ENCODE peak calls at places on chromosomes 2 and 18, in nine cellular contexts. One of them, this sample, is unnamed. For H3K9me3, the result is how much of the 10 kb centered on the place peaks cover.

GRCh38 chr2:124692707-124693106 is 667.6 kb downstream of the CNTNAP5 start:
- ATAC-seq in pancreas: no peak
- ATAC-seq in HCT116: no peak
- ATAC-seq in heart right ventricle: no peak
- ATAC-seq in IMR-90: no peak
- ATAC-seq in thoracic aorta: no peak
- ATAC-seq in K562: no peak
- ATAC-seq in RWPE2: no peak
- ATAC-seq in psoas muscle: no peak
- ATAC-seq in this sample: no peak

GRCh38 chr2:80328033-80328635 is 23.6 kb upstream of the LRRTM1 start:
- ATAC-seq in pancreas: no peak
- ATAC-seq in HCT116: no peak
- ATAC-seq in heart right ventricle: no peak
- ATAC-seq in IMR-90: no peak
- ATAC-seq in thoracic aorta: no peak
- ATAC-seq in K562: peak
- ATAC-seq in RWPE2: peak
- ATAC-seq in psoas muscle: no peak
- ATAC-seq in this sample: no peak

GRCh38 chr2:213034578-213034977 is 116.8 kb downstream of the IKZF2 start:
- ATAC-seq in pancreas: no peak
- ATAC-seq in HCT116: no peak
- ATAC-seq in heart right ventricle: no peak
- ATAC-seq in IMR-90: no peak
- ATAC-seq in thoracic aorta: no peak
- ATAC-seq in K562: no peak
- ATAC-seq in RWPE2: no peak
- ATAC-seq in psoas muscle: no peak
- ATAC-seq in this sample: no peak

GRCh38 chr2:206408323-206409320 is 34.7 kb upstream of the ADAM23 start:
- ATAC-seq in pancreas: no peak
- ATAC-seq in HCT116: no peak
- ATAC-seq in heart right ventricle: no peak
- ATAC-seq in IMR-90: no peak
- ATAC-seq in thoracic aorta: no peak
- ATAC-seq in K562: no peak
- ATAC-seq in RWPE2: no peak
- ATAC-seq in psoas muscle: no peak
- ATAC-seq in this sample: no peak

GRCh38 chr18:45169610-45170009 is 445.7 kb upstream of the SLC14A2 start:
- ATAC-seq in pancreas: peak
- ATAC-seq in HCT116: no peak
- ATAC-seq in heart right ventricle: no peak
- ATAC-seq in IMR-90: peak
- ATAC-seq in thoracic aorta: peak
- ATAC-seq in K562: no peak
- ATAC-seq in RWPE2: peak
- ATAC-seq in psoas muscle: peak
- ATAC-seq in this sample: peak

GRCh38 chr2:239298126-239298804 is 102.6 kb downstream of the HDAC4 start:
- ATAC-seq in pancreas: no peak
- ATAC-seq in HCT116: peak
- ATAC-seq in heart right ventricle: no peak
- ATAC-seq in IMR-90: no peak
- ATAC-seq in thoracic aorta: no peak
- ATAC-seq in K562: no peak
- ATAC-seq in RWPE2: peak
- ATAC-seq in psoas muscle: peak
- ATAC-seq in this sample: peak

GRCh38 chr18:43661570-43661969 is 384.3 kb upstream of the SYT4 start:
- ATAC-seq in pancreas: peak
- ATAC-seq in HCT116: no peak
- ATAC-seq in heart right ventricle: no peak
- ATAC-seq in IMR-90: peak
- ATAC-seq in thoracic aorta: no peak
- ATAC-seq in K562: no peak
- ATAC-seq in RWPE2: peak
- ATAC-seq in psoas muscle: peak
- ATAC-seq in this sample: no peak

GRCh38 chr18:64009305-64009704 is 39.4 kb downstream of the SERPINB8 start:
- ATAC-seq in pancreas: no peak
- ATAC-seq in HCT116: no peak
- ATAC-seq in heart right ventricle: no peak
- ATAC-seq in IMR-90: no peak
- ATAC-seq in thoracic aorta: no peak
- ATAC-seq in K562: no peak
- ATAC-seq in RWPE2: no peak
- ATAC-seq in psoas muscle: no peak
- ATAC-seq in this sample: no peak

GRCh38 chr2:98869868-98870267 is 66.2 kb downstream of the CRACDL start:
- ATAC-seq in pancreas: peak
- ATAC-seq in HCT116: no peak
- ATAC-seq in heart right ventricle: no peak
- ATAC-seq in IMR-90: no peak
- ATAC-seq in thoracic aorta: no peak
- ATAC-seq in K562: no peak
- ATAC-seq in RWPE2: no peak
- ATAC-seq in psoas muscle: peak
- ATAC-seq in this sample: no peak

GRCh38 chr2:240857039-240858008 is 11.3 kb upstream of the AGXT start:
- ATAC-seq in pancreas: peak
- ATAC-seq in HCT116: peak
- ATAC-seq in heart right ventricle: no peak
- ATAC-seq in IMR-90: no peak
- ATAC-seq in thoracic aorta: no peak
- ATAC-seq in K562: no peak
- ATAC-seq in RWPE2: no peak
- ATAC-seq in psoas muscle: peak
- ATAC-seq in this sample: no peak

GRCh38 chr2:45714679-45715078 is 63.2 kb downstream of the PRKCE start:
- ATAC-seq in pancreas: no peak
- ATAC-seq in HCT116: no peak
- ATAC-seq in heart right ventricle: no peak
- ATAC-seq in IMR-90: no peak
- ATAC-seq in thoracic aorta: no peak
- ATAC-seq in K562: no peak
- ATAC-seq in RWPE2: no peak
- ATAC-seq in psoas muscle: no peak
- ATAC-seq in this sample: no peak

GRCh38 chr2:1168856-1169255 is 218.2 kb downstream of the SNTG2 start:
- ATAC-seq in pancreas: no peak
- ATAC-seq in HCT116: no peak
- ATAC-seq in heart right ventricle: no peak
- ATAC-seq in IMR-90: no peak
- ATAC-seq in thoracic aorta: no peak
- ATAC-seq in K562: no peak
- ATAC-seq in RWPE2: no peak
- ATAC-seq in psoas muscle: no peak
- ATAC-seq in this sample: no peak

GRCh38 chr2:1159013-1159412 is 208.4 kb downstream of the SNTG2 start:
- ATAC-seq in pancreas: no peak
- ATAC-seq in HCT116: no peak
- ATAC-seq in heart right ventricle: no peak
- ATAC-seq in IMR-90: no peak
- ATAC-seq in thoracic aorta: no peak
- ATAC-seq in K562: no peak
- ATAC-seq in RWPE2: no peak
- ATAC-seq in psoas muscle: no peak
- ATAC-seq in this sample: no peak

GRCh38 chr2:1157107-1157506 is 206.5 kb downstream of the SNTG2 start:
- ATAC-seq in pancreas: no peak
- ATAC-seq in HCT116: no peak
- ATAC-seq in heart right ventricle: no peak
- ATAC-seq in IMR-90: no peak
- ATAC-seq in thoracic aorta: no peak
- ATAC-seq in K562: no peak
- ATAC-seq in RWPE2: no peak
- ATAC-seq in psoas muscle: no peak
- ATAC-seq in this sample: no peak

GRCh38 chr2:1162246-1162645 is 211.6 kb downstream of the SNTG2 start:
- ATAC-seq in pancreas: no peak
- ATAC-seq in HCT116: no peak
- ATAC-seq in heart right ventricle: no peak
- ATAC-seq in IMR-90: no peak
- ATAC-seq in thoracic aorta: no peak
- ATAC-seq in K562: no peak
- ATAC-seq in RWPE2: no peak
- ATAC-seq in psoas muscle: no peak
- ATAC-seq in this sample: no peak

DNA sequence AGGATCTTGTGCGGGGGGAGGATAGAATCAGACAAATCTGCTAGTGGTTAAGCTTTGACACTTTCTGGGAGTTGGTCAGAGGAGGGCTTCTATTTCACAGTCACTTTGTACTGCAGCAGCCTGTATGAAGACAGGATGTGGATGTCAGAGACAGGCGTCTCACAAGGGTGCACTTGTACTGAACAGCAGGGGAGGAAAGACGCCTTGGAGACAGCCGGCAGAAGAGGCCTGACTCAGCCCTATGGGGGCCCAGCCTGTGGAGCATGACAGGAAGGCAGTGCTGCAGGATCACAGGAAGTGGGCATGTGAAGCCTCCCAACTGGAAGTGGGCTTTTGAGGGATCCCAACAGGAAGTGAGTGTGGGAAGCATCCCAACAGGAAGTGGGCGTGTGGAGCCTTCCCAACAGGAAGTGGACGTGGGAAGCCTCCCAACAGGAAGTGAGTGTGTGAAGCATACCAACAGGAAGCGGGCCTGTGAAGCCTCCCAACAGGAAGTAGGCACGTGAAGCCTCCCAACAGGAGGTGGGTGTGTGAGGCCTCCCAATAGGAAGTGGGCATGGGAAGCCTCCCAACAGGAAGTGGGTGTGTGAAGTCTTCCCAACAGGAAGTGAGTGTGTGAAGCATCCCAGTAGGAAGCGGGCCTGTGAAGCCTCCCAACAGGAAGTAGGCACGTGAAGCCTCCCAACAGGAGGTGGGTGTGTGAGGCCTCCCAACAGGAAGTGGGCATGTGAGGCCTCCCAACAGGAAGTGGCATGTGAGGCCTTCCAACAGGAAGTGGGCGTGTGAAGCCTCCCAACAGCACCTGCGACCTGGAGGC is 212.3 kb downstream of the SNTG2 start:
- ATAC-seq in pancreas: no peak
- ATAC-seq in HCT116: peak
- ATAC-seq in heart right ventricle: peak
- ATAC-seq in IMR-90: no peak
- ATAC-seq in thoracic aorta: no peak
- ATAC-seq in K562: no peak
- ATAC-seq in RWPE2: no peak
- ATAC-seq in psoas muscle: no peak
- ATAC-seq in this sample: no peak
- H3K9me3 ChIP-seq in pancreas: under half
- H3K9me3 ChIP-seq in HCT116: under half
- H3K9me3 ChIP-seq in heart right ventricle: under half
- H3K9me3 ChIP-seq in IMR-90: under half
- H3K9me3 ChIP-seq in thoracic aorta: under half
- H3K9me3 ChIP-seq in K562: under half
- H3K9me3 ChIP-seq in RWPE2: under half
- H3K9me3 ChIP-seq in psoas muscle: under half
- H3K9me3 ChIP-seq in this sample: under half

DNA sequence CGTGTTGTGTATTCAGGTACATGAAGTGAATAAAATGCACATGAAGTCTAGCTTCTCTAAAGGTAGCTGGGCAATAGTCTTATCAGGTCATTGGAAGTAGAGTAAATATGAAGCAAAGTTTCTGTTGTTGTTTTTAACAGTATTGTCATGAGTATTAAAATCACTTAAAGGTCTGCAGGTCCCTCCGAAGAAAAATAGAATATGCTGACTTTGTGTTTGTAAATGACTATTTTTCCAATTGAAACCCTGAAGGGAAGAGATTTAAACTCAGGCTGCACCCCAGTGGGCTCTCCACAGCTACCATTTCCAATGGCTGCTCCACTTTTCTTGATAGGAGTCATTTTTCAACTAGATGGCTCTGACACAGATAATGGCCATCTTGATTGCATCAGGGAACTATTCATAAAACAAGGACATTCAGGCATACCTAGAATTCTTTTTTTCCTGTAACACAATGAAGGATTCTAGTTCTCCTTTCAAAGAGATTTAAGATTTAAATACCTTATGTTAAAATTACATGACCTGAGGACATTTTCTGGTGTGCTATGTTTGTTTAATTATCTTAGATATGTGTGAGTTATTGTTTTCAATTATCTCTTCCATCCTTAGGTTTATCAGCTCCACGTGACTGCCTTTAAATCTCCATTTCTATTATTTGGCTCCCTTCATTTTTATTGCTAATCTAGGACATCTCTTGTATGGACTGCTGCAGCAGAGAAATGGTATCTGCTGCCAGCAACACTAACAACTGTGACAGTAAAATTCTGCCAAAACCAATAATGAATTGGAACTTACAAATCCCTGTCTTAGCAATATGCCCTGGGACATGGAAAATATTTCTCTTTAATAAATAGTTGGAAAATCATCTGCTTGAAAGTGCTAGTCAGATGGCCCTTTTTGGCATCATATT is 149.2 kb upstream of the NOSTRIN start:
- ATAC-seq in pancreas: no peak
- ATAC-seq in HCT116: no peak
- ATAC-seq in heart right ventricle: no peak
- ATAC-seq in IMR-90: no peak
- ATAC-seq in thoracic aorta: no peak
- ATAC-seq in K562: no peak
- ATAC-seq in RWPE2: no peak
- ATAC-seq in psoas muscle: no peak
- ATAC-seq in this sample: no peak
- H3K27ac ChIP-seq in pancreas: no peak
- H3K27ac ChIP-seq in HCT116: no peak
- H3K27ac ChIP-seq in heart right ventricle: no peak
- H3K27ac ChIP-seq in IMR-90: no peak
- H3K27ac ChIP-seq in thoracic aorta: no peak
- H3K27ac ChIP-seq in K562: no peak
- H3K27ac ChIP-seq in RWPE2: no peak
- H3K27ac ChIP-seq in psoas muscle: no peak
- H3K27ac ChIP-seq in this sample: no peak

DNA sequence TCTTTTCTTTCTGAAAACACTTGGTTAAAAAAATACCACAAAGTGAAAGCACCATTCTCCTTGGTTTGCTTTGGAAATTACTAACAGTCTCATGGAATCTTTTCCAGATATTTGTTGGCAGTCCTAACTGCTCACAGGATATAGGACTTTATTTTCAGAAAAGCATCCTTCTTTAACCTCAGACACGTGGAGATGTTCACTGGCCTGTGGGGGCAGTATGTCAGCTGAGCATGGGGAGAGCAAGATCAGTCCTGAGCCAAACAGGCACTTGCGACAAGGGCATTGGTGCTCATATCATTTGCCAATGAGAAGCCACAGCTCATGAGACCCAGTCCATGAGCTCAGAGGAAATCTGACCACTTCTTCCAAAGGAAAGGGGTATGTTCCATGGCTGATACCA is 371.9 kb downstream of the NBAS start:
- ATAC-seq in pancreas: no peak
- ATAC-seq in HCT116: peak
- ATAC-seq in heart right ventricle: no peak
- ATAC-seq in IMR-90: no peak
- ATAC-seq in thoracic aorta: no peak
- ATAC-seq in K562: peak
- ATAC-seq in RWPE2: no peak
- ATAC-seq in psoas muscle: no peak
- ATAC-seq in this sample: no peak
- TF ChIP-seq CTCF in pancreas: no peak
- TF ChIP-seq CTCF in HCT116: peak
- TF ChIP-seq CTCF in heart right ventricle: no peak
- TF ChIP-seq CTCF in IMR-90: no peak
- TF ChIP-seq CTCF in thoracic aorta: no peak
- TF ChIP-seq CTCF in K562: no peak
- TF ChIP-seq CTCF in RWPE2: no peak
- TF ChIP-seq CTCF in psoas muscle: no peak
- TF ChIP-seq CTCF in this sample: no peak

GRCh38 chr18:8929381-8929780 is 173.1 kb upstream of the NDUFV2 start:
- ATAC-seq in pancreas: no peak
- ATAC-seq in HCT116: no peak
- ATAC-seq in heart right ventricle: no peak
- ATAC-seq in IMR-90: no peak
- ATAC-seq in thoracic aorta: no peak
- ATAC-seq in K562: no peak
- ATAC-seq in RWPE2: no peak
- ATAC-seq in psoas muscle: no peak
- ATAC-seq in this sample: no peak
- H3K9me3 ChIP-seq in pancreas: under half
- H3K9me3 ChIP-seq in HCT116: under half
- H3K9me3 ChIP-seq in heart right ventricle: under half
- H3K9me3 ChIP-seq in IMR-90: under half
- H3K9me3 ChIP-seq in thoracic aorta: under half
- H3K9me3 ChIP-seq in K562: under half
- H3K9me3 ChIP-seq in RWPE2: under half
- H3K9me3 ChIP-seq in psoas muscle: under half
- H3K9me3 ChIP-seq in this sample: under half

This sample was measured in gastroesophageal sphincter.